ENCODE peak calls at places on chromosomes 1 and 21, in ten cellular contexts. B, V, Q, R, X, J, T, C, E and H are unnamed samples.

GRCh38 chr1:85581138-85581801 is 709 bp downstream of the CCN1 start:
- DNase-seq in Q (peak), J (peak), R (no peak), V (peak), X (peak), E (peak), B (peak), C (peak), T (no peak), H (peak)

GRCh38 chr1:177620636-177621190 is 349.1 kb downstream of the SEC16B start:
- DNase-seq in B (no peak), V (peak), Q (no peak), E (no peak), X (no peak), T (no peak), C (no peak), R (no peak), J (no peak), H (no peak)

GRCh38 chr1:58983633-58984301 is 199.9 kb upstream of the JUN start:
- DNase-seq in Q (no peak), R (no peak), V (no peak), J (no peak), B (no peak), T (no peak), X (no peak), C (no peak), E (no peak), H (no peak)

GRCh38 chr1:8189931-8190483 is 127.9 kb upstream of the SLC45A1 start:
- DNase-seq in J (no peak), R (no peak), C (no peak), V (peak), E (no peak), T (no peak), Q (no peak), B (peak), X (no peak), H (peak)

GRCh38 chr1:31760901-31761470 is 3.2 kb downstream of the ADGRB2 start:
- DNase-seq in V (peak), X (peak), J (no peak), Q (peak), C (peak), R (peak), E (peak), B (peak), T (peak), H (no peak)

GRCh38 chr1:234572966-234573365 is 37.0 kb downstream of the IRF2BP2 start:
- DNase-seq in T (no peak), B (no peak), J (no peak), C (no peak), V (no peak), X (no peak), E (no peak), Q (no peak), R (no peak), H (no peak)

GRCh38 chr1:35707253-35708178 is 11.2 kb downstream of the C1orf216 start:
- DNase-seq in C (no peak), Q (no peak), J (no peak), B (no peak), T (peak), X (no peak), R (no peak), V (no peak), E (peak), H (no peak)

GRCh38 chr21:42434884-42435283 is 31.2 kb downstream of the UBASH3A start:
- DNase-seq in X (no peak), Q (no peak), T (no peak), V (no peak), C (no peak), B (no peak), E (no peak), J (no peak), R (no peak), H (no peak)

GRCh38 chr21:42669069-42669468 is 15.6 kb downstream of the PDE9A start:
- DNase-seq in X (no peak), J (no peak), R (no peak), Q (no peak), T (no peak), E (no peak), C (no peak), V (no peak), B (peak), H (no peak)

GRCh38 chr1:169928438-169929209 is 34.9 kb upstream of the SCYL3 start:
- DNase-seq in V (peak), X (no peak), C (no peak), E (no peak), T (peak), J (peak), R (no peak), Q (no peak), B (no peak), H (no peak)

GRCh38 chr1:106978477-106979322 is 77.8 kb upstream of the PRMT6 start:
- DNase-seq in T (peak), Q (no peak), X (no peak), J (no peak), R (no peak), V (peak), C (no peak), B (no peak), E (no peak), H (no peak)

GRCh38 chr1:12009318-12010001 is 9.8 kb upstream of the MIIP start:
- DNase-seq in J (no peak), V (no peak), T (no peak), Q (no peak), R (no peak), X (no peak), B (no peak), C (no peak), E (no peak), H (no peak)

GRCh38 chr1:56123421-56123820 is 455.9 kb downstream of the PLPP3 start:
- DNase-seq in R (no peak), B (no peak), E (no peak), T (no peak), X (no peak), Q (no peak), J (no peak), V (peak), C (no peak), H (no peak)

GRCh38 chr1:162538815-162539431 is 22.6 kb upstream of the UAP1 start:
- DNase-seq in J (peak), Q (no peak), B (no peak), C (no peak), T (no peak), E (no peak), R (peak), V (peak), X (no peak), H (no peak)

GRCh38 chr1:47436979-47437517 is 796 bp upstream of the FOXD2 start:
- DNase-seq in R (peak), J (peak), E (no peak), V (peak), B (no peak), Q (no peak), C (no peak), T (no peak), X (no peak), H (no peak)

GRCh38 chr1:43936470-43937151 is 3.0 kb downstream of the ARTN start:
- DNase-seq in E (peak), C (peak), V (peak), T (peak), B (no peak), X (no peak), R (no peak), J (peak), Q (no peak), H (no peak)

GRCh38 chr1:156608036-156608674 is 6.9 kb upstream of the GPATCH4 start:
- DNase-seq in T (peak), X (peak), C (peak), R (peak), E (peak), Q (no peak), B (peak), V (peak), J (peak), H (no peak)

GRCh38 chr21:29114765-29115164 is 15.7 kb upstream of the MAP3K7CL start:
- DNase-seq in T (no peak), E (no peak), R (peak), B (no peak), V (peak), Q (no peak), X (no peak), C (no peak), J (no peak), H (no peak)

GRCh38 chr1:34619256-34619655 is 135.6 kb upstream of the GJB5 start:
- DNase-seq in E (no peak), J (no peak), R (no peak), T (no peak), V (no peak), Q (no peak), X (no peak), C (no peak), B (no peak), H (no peak)

GRCh38 chr1:31866450-31866801 is 50.6 kb upstream of the SPOCD1 start:
- DNase-seq in B (no peak), R (no peak), J (no peak), X (no peak), C (no peak), T (no peak), V (no peak), E (no peak), Q (no peak), H (no peak)

GRCh38 chr1:224769987-224770693 is 154.0 kb downstream of the CNIH3 start:
- DNase-seq in Q (no peak), B (no peak), V (peak), E (no peak), T (no peak), C (no peak), J (no peak), R (peak), X (no peak), H (no peak)

GRCh38 chr1:230441630-230442029 is 15.5 kb upstream of the PGBD5 start:
- DNase-seq in T (no peak), E (no peak), R (no peak), B (no peak), C (no peak), V (no peak), X (no peak), Q (no peak), J (no peak), H (no peak)

GRCh38 chr1:209866201-209866600 is 38.4 kb downstream of the UTP25 start:
- DNase-seq in Q (no peak), X (no peak), V (no peak), E (no peak), R (no peak), B (no peak), C (no peak), T (peak), J (no peak), H (no peak)

GRCh38 chr1:151156515-151156819 is at the start of gene TNFAIP8L2:
- DNase-seq in B (no peak), V (no peak), E (peak), Q (no peak), C (peak), X (no peak), R (no peak), J (no peak), T (peak), H (peak)

GRCh38 chr21:44800971-44801467 is 601 bp downstream of the UBE2G2 start:
- DNase-seq in Q (no peak), E (no peak), B (no peak), R (peak), X (no peak), T (peak), J (peak), C (no peak), V (peak), H (no peak)

GRCh38 chr21:44919111-44919912 is 1.4 kb downstream of the ITGB2 start:
- DNase-seq in B (no peak), J (no peak), E (no peak), R (no peak), Q (no peak), X (no peak), T (peak), V (no peak), C (no peak), H (peak)

GRCh38 chr21:33117268-33117888 is 47.4 kb downstream of the OLIG1 start:
- DNase-seq in V (no peak), T (no peak), C (no peak), X (no peak), J (no peak), B (no peak), Q (peak), E (no peak), R (no peak), H (no peak)

GRCh38 chr1:44267438-44267837 is 54.2 kb downstream of the DMAP1 start:
- DNase-seq in R (no peak), C (no peak), J (no peak), V (no peak), T (no peak), E (no peak), X (no peak), B (no peak), Q (no peak), H (no peak)

GRCh38 chr1:155050560-155051341 is at the start of gene ADAM15:
- DNase-seq in B (peak), C (peak), J (peak), T (peak), E (peak), Q (peak), R (peak), V (peak), X (peak), H (peak)

GRCh38 chr1:201834621-201835020 is 5.7 kb downstream of the IPO9 start:
- DNase-seq in T (no peak), E (no peak), J (no peak), B (no peak), C (no peak), R (no peak), V (no peak), X (no peak), Q (no peak), H (no peak)

GRCh38 chr1:228215663-228216116 is 7.8 kb downstream of the OBSCN start:
- DNase-seq in R (no peak), E (no peak), T (no peak), B (no peak), V (no peak), J (no peak), C (no peak), Q (peak), X (no peak), H (no peak)

GRCh38 chr1:218164930-218165686 is 120.0 kb upstream of the RRP15 start:
- DNase-seq in E (no peak), R (peak), B (no peak), X (no peak), V (no peak), C (peak), T (no peak), J (peak), Q (peak), H (peak)

GRCh38 chr1:67916439-67916886 is 83.2 kb upstream of the GNG12 start:
- DNase-seq in T (no peak), R (no peak), X (no peak), E (no peak), C (no peak), B (no peak), J (no peak), Q (no peak), V (no peak), H (no peak)

GRCh38 chr1:108947871-108948525 is 15.3 kb downstream of the CLCC1 start:
- DNase-seq in J (peak), X (no peak), C (no peak), V (no peak), R (no peak), Q (no peak), E (no peak), B (no peak), T (no peak), H (no peak)

GRCh38 chr1:160070243-160071163 is 543 bp upstream of the KCNJ10 start:
- DNase-seq in R (no peak), T (peak), J (peak), C (peak), X (no peak), B (peak), E (peak), V (peak), Q (peak), H (peak)

GRCh38 chr1:212313616-212314015 is 28.4 kb downstream of the PPP2R5A start:
- DNase-seq in R (no peak), E (no peak), X (no peak), Q (no peak), T (no peak), J (no peak), B (no peak), V (peak), C (no peak), H (no peak)

GRCh38 chr1:164748253-164748899 is 189.4 kb downstream of the PBX1 start:
- DNase-seq in E (no peak), V (peak), C (peak), Q (no peak), T (no peak), X (no peak), J (peak), B (peak), R (no peak), H (no peak)

GRCh38 chr1:216700779-216701178 is 22.4 kb downstream of the ESRRG start:
- DNase-seq in B (no peak), Q (no peak), R (no peak), J (no peak), T (no peak), V (peak), E (no peak), X (no peak), C (no peak), H (no peak)

GRCh38 chr1:236179634-236180033 is 37.3 kb downstream of the GPR137B start:
- DNase-seq in E (no peak), T (no peak), Q (no peak), R (no peak), V (no peak), B (no peak), X (no peak), C (no peak), J (no peak), H (no peak)
- TF ChIP-seq POLR2A in E (no peak), T (no peak), Q (no peak), R (no peak), V (no peak), B (no peak), X (no peak), C (no peak), J (no peak), H (no peak)

DNA sequence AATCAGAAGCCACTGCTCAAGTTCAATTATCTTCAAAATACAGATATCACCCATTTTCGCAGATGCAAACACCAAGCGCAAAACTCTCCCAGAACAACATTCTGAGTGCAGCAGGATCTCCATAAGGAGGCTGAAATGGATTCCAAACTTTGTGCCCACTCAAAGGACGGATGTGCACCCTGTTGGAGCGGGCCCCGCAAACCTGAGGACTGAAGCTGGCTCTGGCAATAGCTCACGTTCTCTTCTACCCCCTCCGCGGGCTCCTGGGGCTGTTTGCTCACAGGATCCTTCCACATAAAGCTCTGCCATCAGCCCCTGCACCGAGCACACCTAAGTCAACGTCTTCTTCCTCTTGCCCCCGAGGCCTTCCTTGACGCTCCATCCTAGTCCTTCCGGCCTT is 11.7 kb upstream of the RCSD1 start:
- DNase-seq in J (no peak), B (no peak), T (no peak), R (no peak), Q (peak), X (no peak), V (no peak), E (no peak), C (no peak), H (no peak)
- TF ChIP-seq POLR2A in J (no peak), B (no peak), T (no peak), R (no peak), Q (no peak), X (no peak), V (no peak), E (no peak), C (no peak), H (no peak)

DNA sequence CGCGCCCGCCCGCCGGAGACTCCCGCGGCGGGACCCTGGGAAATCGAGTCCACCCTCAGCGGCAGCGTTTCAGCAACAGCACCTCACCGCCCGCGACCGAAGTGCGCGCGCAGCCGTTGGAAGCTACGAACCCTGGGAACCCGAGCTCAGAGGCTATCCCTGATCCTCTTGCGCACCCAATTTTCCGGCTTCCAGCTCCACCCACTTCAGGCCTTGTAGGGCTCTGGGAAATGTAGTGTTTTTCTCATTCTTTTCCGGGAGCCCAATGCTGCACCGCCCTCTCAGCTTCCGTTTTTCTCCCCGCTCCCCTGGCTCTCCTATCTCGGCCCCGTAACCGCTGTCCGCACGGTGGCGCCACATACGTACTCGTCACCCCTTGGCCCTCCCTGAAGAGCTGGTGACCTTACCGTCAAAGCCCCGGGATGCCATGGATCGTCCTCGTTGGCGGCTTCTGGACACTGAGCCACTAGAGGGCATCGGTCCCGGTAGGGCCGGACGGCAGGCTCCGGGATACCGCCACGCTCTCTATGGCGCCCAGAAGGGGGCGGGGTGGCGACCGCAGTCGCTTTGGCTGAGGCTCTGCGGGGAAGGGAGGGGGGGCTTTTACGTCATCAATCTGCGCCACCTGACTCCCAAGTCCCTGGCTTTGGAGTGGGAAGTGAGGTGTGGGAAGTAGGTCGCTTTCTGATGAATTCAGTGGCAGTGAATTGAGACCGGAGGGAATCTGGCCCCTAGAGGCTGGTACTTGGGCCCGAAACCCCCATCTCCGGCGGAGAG is at the start of the genes ODR4 and TPR:
- DNase-seq in C (peak), E (peak), X (peak), Q (peak), J (peak), B (peak), R (peak), V (peak), T (peak), H (peak)
- TF ChIP-seq POLR2A in C (peak), E (no peak), X (peak), Q (no peak), J (peak), B (peak), R (peak), V (peak), T (peak), H (peak)

GRCh38 chr1:52413410-52414104 is 9.2 kb downstream of the PRPF38A start:
- DNase-seq in E (no peak), T (no peak), J (no peak), X (no peak), C (no peak), V (peak), R (no peak), B (no peak), Q (no peak), H (no peak)
- TF ChIP-seq POLR2A in E (no peak), T (no peak), J (no peak), X (no peak), C (no peak), V (no peak), R (no peak), B (no peak), Q (no peak), H (no peak)

DNA sequence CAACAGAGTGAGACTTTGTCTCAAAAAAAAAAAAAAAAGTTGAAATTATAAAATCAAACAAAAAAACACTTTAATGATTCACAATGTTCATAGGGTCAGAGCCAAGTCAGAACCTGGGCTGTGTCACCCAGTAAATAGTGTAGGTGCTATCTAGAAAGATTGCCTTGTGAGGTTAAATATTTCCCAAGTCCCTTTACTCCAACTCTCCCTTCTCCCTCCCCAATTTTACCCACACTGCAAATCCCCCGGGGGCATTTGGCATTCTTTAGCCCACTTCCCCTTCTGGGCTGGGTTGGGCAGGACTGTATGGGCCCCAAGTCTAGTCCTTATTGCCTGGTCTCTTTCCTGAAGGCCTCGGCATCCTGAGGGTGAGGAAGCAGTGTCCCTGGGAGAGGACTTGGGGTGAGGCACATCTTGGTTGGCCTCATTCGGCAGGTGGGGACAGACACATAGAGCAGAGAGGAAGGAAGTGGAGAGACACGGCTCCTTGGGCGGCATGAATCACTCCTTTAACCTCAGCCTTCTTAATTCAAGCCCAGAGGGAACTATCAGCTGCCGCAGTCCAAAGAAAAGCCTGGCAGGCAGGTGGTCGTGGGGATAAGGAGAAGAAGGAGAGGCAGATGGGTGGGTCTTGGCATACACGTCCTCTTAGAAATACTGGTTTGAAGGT is 8.2 kb downstream of the ADORA1 start:
- DNase-seq in E (no peak), B (no peak), J (no peak), R (no peak), C (no peak), Q (no peak), V (no peak), X (peak), T (peak), H (no peak)
- TF ChIP-seq POLR2A in E (no peak), B (no peak), J (no peak), R (no peak), C (no peak), Q (no peak), V (no peak), X (no peak), T (no peak), H (no peak)